ENCODE peak calls at places on chromosomes 4 and X, in five cellular contexts. One of them, this sample, is unnamed.
A peak's percentile ranks its signal among the peaks of the same experiment; 100 is the strongest.

GRCh38 chr4:25703731-25704388 is 48.2 kb downstream of the SLC34A2 start:
- DNase-seq in Karpas-422: no peak
- DNase-seq in PC-3: peak; percentile 52
- DNase-seq in SK-N-SH: no peak
- DNase-seq in OCI-LY7: no peak
- DNase-seq in this sample: no peak

GRCh38 chr4:94758141-94758699 is 465 bp downstream of the BMPR1B start:
- DNase-seq in Karpas-422: no peak
- DNase-seq in PC-3: peak; percentile 54
- DNase-seq in SK-N-SH: peak; percentile 83
- DNase-seq in OCI-LY7: no peak
- DNase-seq in this sample: no peak

GRCh38 chrX:20529301-20529700 is 262.6 kb upstream of the RPS6KA3 start:
- DNase-seq in Karpas-422: no peak
- DNase-seq in PC-3: no peak
- DNase-seq in SK-N-SH: no peak
- DNase-seq in OCI-LY7: no peak
- DNase-seq in this sample: no peak

GRCh38 chrX:13376857-13377441 is 57.1 kb upstream of the ATXN3L start:
- DNase-seq in Karpas-422: no peak
- DNase-seq in PC-3: peak; percentile 71
- DNase-seq in SK-N-SH: peak; percentile 8
- DNase-seq in OCI-LY7: no peak
- DNase-seq in this sample: no peak

GRCh38 chrX:105636667-105637066 is 185.7 kb upstream of the NRK start:
- DNase-seq in Karpas-422: no peak
- DNase-seq in PC-3: peak; percentile 50
- DNase-seq in SK-N-SH: no peak
- DNase-seq in OCI-LY7: no peak
- DNase-seq in this sample: no peak

GRCh38 chr4:114857831-114858230 is 255.6 kb downstream of the NDST4 start:
- DNase-seq in Karpas-422: no peak
- DNase-seq in PC-3: no peak
- DNase-seq in SK-N-SH: no peak
- DNase-seq in OCI-LY7: no peak
- DNase-seq in this sample: no peak

GRCh38 chr4:7210818-7211217 is 18.5 kb downstream of the SORCS2 start:
- DNase-seq in Karpas-422: no peak
- DNase-seq in PC-3: peak; percentile 70
- DNase-seq in SK-N-SH: no peak
- DNase-seq in OCI-LY7: no peak
- DNase-seq in this sample: no peak

GRCh38 chr4:3521621-3522325 is 10.4 kb downstream of the LRPAP1 start:
- DNase-seq in Karpas-422: no peak
- DNase-seq in PC-3: no peak
- DNase-seq in SK-N-SH: no peak
- DNase-seq in OCI-LY7: no peak
- DNase-seq in this sample: no peak

GRCh38 chrX:139112432-139112831 is 400.9 kb upstream of the FGF13 start:
- DNase-seq in Karpas-422: no peak
- DNase-seq in PC-3: peak; percentile 79
- DNase-seq in SK-N-SH: no peak
- DNase-seq in OCI-LY7: no peak
- DNase-seq in this sample: no peak

GRCh38 chr4:17552427-17552826 is 24.6 kb upstream of the LAP3 start:
- DNase-seq in Karpas-422: no peak
- DNase-seq in PC-3: no peak
- DNase-seq in SK-N-SH: peak; percentile 60
- DNase-seq in OCI-LY7: no peak
- DNase-seq in this sample: no peak

GRCh38 chrX:9522756-9523155 is 57.9 kb downstream of the TBL1X start:
- DNase-seq in Karpas-422: no peak
- DNase-seq in PC-3: no peak
- DNase-seq in SK-N-SH: no peak
- DNase-seq in OCI-LY7: no peak
- DNase-seq in this sample: no peak

GRCh38 chr4:159355456-159355855 is 252.6 kb downstream of the RAPGEF2 start:
- DNase-seq in Karpas-422: no peak
- DNase-seq in PC-3: no peak
- DNase-seq in SK-N-SH: no peak
- DNase-seq in OCI-LY7: no peak
- DNase-seq in this sample: no peak

GRCh38 chr4:184895012-184895795 is 69.4 kb upstream of the ACSL1 start:
- DNase-seq in Karpas-422: no peak
- DNase-seq in PC-3: peak; percentile 24
- DNase-seq in SK-N-SH: no peak
- DNase-seq in OCI-LY7: no peak
- DNase-seq in this sample: no peak

GRCh38 chrX:118528089-118528753 is 32.6 kb downstream of the DOCK11 start:
- DNase-seq in Karpas-422: peak; percentile 43
- DNase-seq in PC-3: no peak
- DNase-seq in SK-N-SH: no peak
- DNase-seq in OCI-LY7: peak; percentile 31
- DNase-seq in this sample: no peak

GRCh38 chr4:138952405-138952804 is 63.2 kb upstream of the NOCT start:
- DNase-seq in Karpas-422: no peak
- DNase-seq in PC-3: peak; percentile 39
- DNase-seq in SK-N-SH: no peak
- DNase-seq in OCI-LY7: no peak
- DNase-seq in this sample: no peak

GRCh38 chr4:82782626-82783025 is 16.0 kb downstream of the SCD5 start:
- DNase-seq in Karpas-422: peak; percentile 27
- DNase-seq in PC-3: no peak
- DNase-seq in SK-N-SH: no peak
- DNase-seq in OCI-LY7: no peak
- DNase-seq in this sample: no peak

GRCh38 chr4:70706516-70706915 is 15.2 kb upstream of the RUFY3 start:
- DNase-seq in Karpas-422: no peak
- DNase-seq in PC-3: peak; percentile 26
- DNase-seq in SK-N-SH: no peak
- DNase-seq in OCI-LY7: no peak
- DNase-seq in this sample: no peak

GRCh38 chr4:69984030-69984443 is 11.7 kb upstream of the STATH start:
- DNase-seq in Karpas-422: no peak
- DNase-seq in PC-3: peak; percentile 79
- DNase-seq in SK-N-SH: no peak
- DNase-seq in OCI-LY7: no peak
- DNase-seq in this sample: no peak

GRCh38 chr4:76802546-76803021 is 95.4 kb downstream of the SOWAHB start:
- DNase-seq in Karpas-422: no peak
- DNase-seq in PC-3: no peak
- DNase-seq in SK-N-SH: no peak
- DNase-seq in OCI-LY7: no peak
- DNase-seq in this sample: no peak

GRCh38 chrX:119692241-119693031 is 532 bp downstream of the SEPTIN6 start:
- DNase-seq in Karpas-422: peak; percentile 62
- DNase-seq in PC-3: peak; percentile 36
- DNase-seq in SK-N-SH: peak; percentile 68
- DNase-seq in OCI-LY7: peak; percentile 67
- DNase-seq in this sample: no peak

GRCh38 chrX:103400931-103401330 is 24.6 kb downstream of the BEX3 start:
- DNase-seq in Karpas-422: no peak
- DNase-seq in PC-3: no peak
- DNase-seq in SK-N-SH: no peak
- DNase-seq in OCI-LY7: no peak
- DNase-seq in this sample: no peak
- H3K9me2 ChIP-seq in Karpas-422: no peaks in the 10 kb centered on the region
- H3K9me2 ChIP-seq in PC-3: no peaks in the 10 kb centered on the region
- H3K9me2 ChIP-seq in SK-N-SH: no peaks in the 10 kb centered on the region
- H3K9me2 ChIP-seq in OCI-LY7: no peaks in the 10 kb centered on the region
- H3K9me2 ChIP-seq in this sample: no peaks in the 10 kb centered on the region

GRCh38 chr4:40550900-40551546 is 78.6 kb downstream of the RBM47 start:
- DNase-seq in Karpas-422: peak; percentile 71
- DNase-seq in PC-3: peak; percentile 53
- DNase-seq in SK-N-SH: no peak
- DNase-seq in OCI-LY7: peak; percentile 85
- DNase-seq in this sample: peak; percentile 38
- H3K9me2 ChIP-seq in Karpas-422: no peaks in the 10 kb centered on the region
- H3K9me2 ChIP-seq in PC-3: no peaks in the 10 kb centered on the region
- H3K9me2 ChIP-seq in SK-N-SH: no peaks in the 10 kb centered on the region
- H3K9me2 ChIP-seq in OCI-LY7: no peaks in the 10 kb centered on the region
- H3K9me2 ChIP-seq in this sample: no peaks in the 10 kb centered on the region

GRCh38 chr4:27267435-27268355 is 407.1 kb downstream of the STIM2 start:
- DNase-seq in Karpas-422: no peak
- DNase-seq in PC-3: no peak
- DNase-seq in SK-N-SH: no peak
- DNase-seq in OCI-LY7: no peak
- DNase-seq in this sample: no peak

GRCh38 chr4:27272264-27272663 is 411.6 kb downstream of the STIM2 start:
- DNase-seq in Karpas-422: no peak
- DNase-seq in PC-3: no peak
- DNase-seq in SK-N-SH: no peak
- DNase-seq in OCI-LY7: no peak
- DNase-seq in this sample: no peak

DNA sequence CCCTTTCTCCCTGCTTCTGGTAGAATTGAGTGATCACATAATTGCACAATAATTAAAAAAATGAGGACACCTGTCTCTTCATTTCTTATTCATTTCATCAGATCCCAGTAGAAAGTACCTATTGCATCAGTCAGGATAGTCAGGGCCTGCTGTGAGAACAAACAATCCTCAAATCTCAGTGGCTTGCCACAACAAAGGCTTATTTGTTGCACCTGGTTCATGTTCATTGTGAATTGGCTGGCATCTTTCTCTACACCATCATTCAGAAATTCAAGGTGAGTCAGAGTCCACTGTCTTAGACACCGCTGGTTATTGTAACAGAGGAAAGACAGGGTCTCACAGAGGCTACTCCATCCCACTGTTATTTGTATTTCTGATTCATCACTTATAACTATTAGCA is 409.8 kb downstream of the STIM2 start:
- DNase-seq in Karpas-422: no peak
- DNase-seq in PC-3: peak; percentile 87
- DNase-seq in SK-N-SH: no peak
- DNase-seq in OCI-LY7: no peak
- DNase-seq in this sample: peak; percentile 15
- H3K9me2 ChIP-seq in Karpas-422: no peaks in the 10 kb centered on the region
- H3K9me2 ChIP-seq in PC-3: no peaks in the 10 kb centered on the region
- H3K9me2 ChIP-seq in SK-N-SH: no peaks in the 10 kb centered on the region
- H3K9me2 ChIP-seq in OCI-LY7: no peaks in the 10 kb centered on the region
- H3K9me2 ChIP-seq in this sample: no peaks in the 10 kb centered on the region

DNA sequence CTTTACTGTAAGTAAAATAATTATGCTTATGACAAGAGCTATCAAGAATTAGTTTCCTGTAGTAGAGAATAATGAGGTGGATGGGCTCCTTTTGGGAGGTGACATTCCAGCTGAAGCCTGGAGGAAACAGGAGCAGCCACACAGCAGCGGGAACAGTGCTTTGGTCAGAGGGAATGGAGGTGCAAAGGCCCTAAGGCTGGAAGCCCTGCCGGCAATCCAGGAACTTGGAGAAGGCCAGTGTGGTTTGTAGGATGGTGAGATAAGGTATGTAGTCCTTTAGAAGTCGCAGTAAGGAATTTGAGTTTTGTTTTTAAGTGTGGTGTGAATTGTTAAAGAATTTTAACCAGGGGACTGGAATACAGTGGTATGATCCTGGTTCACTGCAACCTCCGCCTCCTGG is 8.1 kb downstream of the TMEM131L start:
- DNase-seq in Karpas-422: no peak
- DNase-seq in PC-3: no peak
- DNase-seq in SK-N-SH: no peak
- DNase-seq in OCI-LY7: no peak
- DNase-seq in this sample: no peak
- H3K9me2 ChIP-seq in Karpas-422: no peaks in the 10 kb centered on the region
- H3K9me2 ChIP-seq in PC-3: no peaks in the 10 kb centered on the region
- H3K9me2 ChIP-seq in SK-N-SH: no peaks in the 10 kb centered on the region
- H3K9me2 ChIP-seq in OCI-LY7: no peaks in the 10 kb centered on the region
- H3K9me2 ChIP-seq in this sample: no peaks in the 10 kb centered on the region

GRCh38 chr4:157185363-157185762 is 35.2 kb upstream of the GRIA2 start:
- DNase-seq in Karpas-422: no peak
- DNase-seq in PC-3: no peak
- DNase-seq in SK-N-SH: peak; percentile 48
- DNase-seq in OCI-LY7: no peak
- DNase-seq in this sample: no peak
- H3K9me2 ChIP-seq in Karpas-422: no peaks in the 10 kb centered on the region
- H3K9me2 ChIP-seq in PC-3: no peaks in the 10 kb centered on the region
- H3K9me2 ChIP-seq in SK-N-SH: no peaks in the 10 kb centered on the region
- H3K9me2 ChIP-seq in OCI-LY7: no peaks in the 10 kb centered on the region
- H3K9me2 ChIP-seq in this sample: no peaks in the 10 kb centered on the region

GRCh38 chr4:2482192-2482591 is 13.3 kb downstream of the RNF4 start:
- DNase-seq in Karpas-422: no peak
- DNase-seq in PC-3: no peak
- DNase-seq in SK-N-SH: no peak
- DNase-seq in OCI-LY7: no peak
- DNase-seq in this sample: no peak
- H3K9me2 ChIP-seq in Karpas-422: no peaks in the 10 kb centered on the region
- H3K9me2 ChIP-seq in PC-3: no peaks in the 10 kb centered on the region
- H3K9me2 ChIP-seq in SK-N-SH: no peaks in the 10 kb centered on the region
- H3K9me2 ChIP-seq in OCI-LY7: no peaks in the 10 kb centered on the region
- H3K9me2 ChIP-seq in this sample: no peaks in the 10 kb centered on the region

DNA sequence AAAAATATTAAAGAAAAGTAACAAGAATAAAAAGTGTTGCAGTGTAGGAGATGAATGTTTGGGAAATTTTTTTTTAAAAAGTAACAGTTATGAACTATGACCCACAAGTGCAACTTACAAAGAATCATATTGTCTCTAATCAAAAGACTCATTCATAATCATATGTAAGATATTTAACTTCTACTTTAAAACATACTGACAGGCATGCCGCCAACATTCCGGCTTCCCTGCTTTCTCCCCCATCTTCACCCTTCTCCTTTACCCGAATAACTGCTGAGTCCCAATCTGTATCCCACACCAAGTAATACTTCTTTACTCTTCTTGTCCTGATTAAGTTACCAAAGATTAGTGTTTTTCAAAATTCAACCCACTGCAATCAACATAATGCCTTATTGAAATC is 598.8 kb upstream of the FRG1 start:
- DNase-seq in Karpas-422: no peak
- DNase-seq in PC-3: no peak
- DNase-seq in SK-N-SH: no peak
- DNase-seq in OCI-LY7: no peak
- DNase-seq in this sample: no peak
- H3K9me2 ChIP-seq in Karpas-422: no peaks in the 10 kb centered on the region
- H3K9me2 ChIP-seq in PC-3: no peaks in the 10 kb centered on the region
- H3K9me2 ChIP-seq in SK-N-SH: no peaks in the 10 kb centered on the region
- H3K9me2 ChIP-seq in OCI-LY7: no peaks in the 10 kb centered on the region
- H3K9me2 ChIP-seq in this sample: no peaks in the 10 kb centered on the region

DNA sequence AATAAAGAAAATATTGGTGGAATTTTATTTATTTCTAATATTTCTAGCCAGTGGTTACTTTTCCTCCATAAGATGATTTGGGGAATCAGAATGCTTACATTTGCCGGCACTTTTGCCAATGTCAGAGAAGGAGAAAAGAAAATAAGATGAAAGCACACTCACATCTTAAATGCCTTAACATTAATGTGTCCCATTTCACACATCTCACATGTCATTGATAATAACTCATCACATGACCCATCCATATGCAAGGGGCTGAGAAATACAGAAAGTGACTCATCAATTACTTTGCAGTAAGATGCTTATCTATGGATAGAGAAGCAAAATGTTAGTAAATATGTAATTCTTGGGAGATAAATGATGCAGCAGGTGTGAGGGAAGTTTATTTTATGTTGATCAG is 1531.0 kb downstream of the PCDH7 start:
- DNase-seq in Karpas-422: no peak
- DNase-seq in PC-3: no peak
- DNase-seq in SK-N-SH: no peak
- DNase-seq in OCI-LY7: no peak
- DNase-seq in this sample: no peak
- H3K9me2 ChIP-seq in Karpas-422: no peaks in the 10 kb centered on the region
- H3K9me2 ChIP-seq in PC-3: no peaks in the 10 kb centered on the region
- H3K9me2 ChIP-seq in SK-N-SH: no peaks in the 10 kb centered on the region
- H3K9me2 ChIP-seq in OCI-LY7: no peaks in the 10 kb centered on the region
- H3K9me2 ChIP-seq in this sample: no peaks in the 10 kb centered on the region

This sample was measured in HCT116.